ENCODE peak calls at places on chromosomes 5 and 9, in nine cellular contexts. P, R, K, T, C, E, F, B and Z are unnamed samples.

GRCh38 chr5:124393564-124394379 is 352.7 kb downstream of the ZNF608 start:
- DNase-seq in P (no peak), R (no peak), K (no peak), T (no peak), C (no peak), E (no peak), F (no peak), B (no peak), Z (no peak)

GRCh38 chr9:124210697-124211096 is 47.1 kb upstream of the NEK6 start:
- DNase-seq in P (no peak), R (no peak), K (no peak), T (no peak), C (no peak), E (no peak), F (no peak), B (no peak), Z (peak)

GRCh38 chr5:31614147-31615030 is 24.5 kb upstream of the PDZD2 start:
- DNase-seq in P (peak), R (no peak), K (no peak), T (no peak), C (no peak), E (no peak), F (no peak), B (no peak), Z (no peak)

GRCh38 chr9:107862329-107862728 is 372.8 kb upstream of the KLF4 start:
- DNase-seq in P (no peak), R (no peak), K (no peak), T (no peak), C (no peak), E (no peak), F (no peak), B (no peak), Z (no peak)

GRCh38 chr5:63957617-63958016 is 4.6 kb downstream of the HTR1A start:
- DNase-seq in P (no peak), R (no peak), K (no peak), T (no peak), C (no peak), E (no peak), F (no peak), B (no peak), Z (no peak)

GRCh38 chr5:171264842-171265241 is 44.2 kb upstream of the TLX3 start:
- DNase-seq in P (no peak), R (no peak), K (no peak), T (peak), C (no peak), E (no peak), F (no peak), B (no peak), Z (no peak)

GRCh38 chr5:173859315-173860038 is 28.7 kb upstream of the CPEB4 start:
- DNase-seq in P (no peak), R (no peak), K (no peak), T (no peak), C (no peak), E (no peak), F (no peak), B (peak), Z (no peak)

GRCh38 chr9:34570422-34571179 is 18.9 kb downstream of the CNTFR start:
- DNase-seq in P (no peak), R (no peak), K (no peak), T (no peak), C (no peak), E (no peak), F (no peak), B (no peak), Z (no peak)

GRCh38 chr9:120393386-120394057 is 186.4 kb downstream of the CDK5RAP2 start:
- DNase-seq in P (no peak), R (no peak), K (peak), T (peak), C (no peak), E (no peak), F (no peak), B (peak), Z (no peak)

GRCh38 chr9:16434522-16434921 is 435.9 kb downstream of the BNC2 start:
- DNase-seq in P (peak), R (no peak), K (peak), T (no peak), C (no peak), E (no peak), F (no peak), B (peak), Z (no peak)

GRCh38 chr9:32403567-32403966 is 19.1 kb downstream of the ACO1 start:
- DNase-seq in P (no peak), R (no peak), K (no peak), T (no peak), C (no peak), E (no peak), F (no peak), B (no peak), Z (no peak)

GRCh38 chr9:2242778-2243395 is 227.7 kb downstream of the SMARCA2 start:
- DNase-seq in P (peak), R (no peak), K (no peak), T (no peak), C (no peak), E (no peak), F (no peak), B (peak), Z (no peak)

GRCh38 chr5:54845567-54845941 is 139.8 kb downstream of the ESM1 start:
- DNase-seq in P (peak), R (no peak), K (peak), T (no peak), C (no peak), E (no peak), F (no peak), B (peak), Z (no peak)

GRCh38 chr5:105392122-105392709 is 1829.6 kb upstream of the NUDT12 start:
- DNase-seq in P (no peak), R (no peak), K (no peak), T (no peak), C (no peak), E (no peak), F (no peak), B (no peak), Z (no peak)

GRCh38 chr5:136052692-136053335 is 24.0 kb downstream of the TGFBI start:
- DNase-seq in P (no peak), R (no peak), K (no peak), T (no peak), C (no peak), E (no peak), F (no peak), B (no peak), Z (no peak)

GRCh38 chr9:136133191-136133958 is 14.7 kb upstream of the TMEM250 start:
- DNase-seq in P (no peak), R (peak), K (no peak), T (no peak), C (no peak), E (no peak), F (peak), B (peak), Z (no peak)

GRCh38 chr5:80864706-80865435 is 95.3 kb upstream of the RASGRF2 start:
- DNase-seq in P (no peak), R (no peak), K (no peak), T (no peak), C (no peak), E (no peak), F (no peak), B (no peak), Z (peak)

GRCh38 chr9:87447547-87448432 is 49.9 kb upstream of the DAPK1 start:
- DNase-seq in P (peak), R (no peak), K (no peak), T (no peak), C (no peak), E (no peak), F (no peak), B (peak), Z (no peak)

GRCh38 chr5:6377121-6377520 is 1.2 kb downstream of the MED10 start:
- DNase-seq in P (no peak), R (no peak), K (no peak), T (no peak), C (no peak), E (no peak), F (no peak), B (peak), Z (no peak)

GRCh38 chr5:159928122-159928960 is 12.1 kb downstream of the ADRA1B start:
- DNase-seq in P (peak), R (no peak), K (peak), T (no peak), C (peak), E (no peak), F (no peak), B (peak), Z (no peak)

GRCh38 chr5:168898261-168898911 is 319.2 kb upstream of the PANK3 start:
- DNase-seq in P (no peak), R (no peak), K (no peak), T (no peak), C (no peak), E (no peak), F (no peak), B (no peak), Z (no peak)

GRCh38 chr9:87525546-87526303 is 28.1 kb downstream of the DAPK1 start:
- DNase-seq in P (no peak), R (no peak), K (no peak), T (no peak), C (no peak), E (no peak), F (no peak), B (no peak), Z (no peak)

GRCh38 chr5:147204576-147204975 is 30.2 kb upstream of the STK32A start:
- DNase-seq in P (no peak), R (no peak), K (no peak), T (no peak), C (no peak), E (no peak), F (no peak), B (no peak), Z (no peak)

GRCh38 chr5:132775439-132776076 is 1.5 kb downstream of the SEPTIN8 start:
- DNase-seq in P (no peak), R (no peak), K (no peak), T (no peak), C (no peak), E (no peak), F (no peak), B (no peak), Z (no peak)

GRCh38 chr5:132777209-132778069 is at the start of gene SEPTIN8:
- DNase-seq in P (no peak), R (peak), K (no peak), T (peak), C (peak), E (no peak), F (peak), B (no peak), Z (peak)

GRCh38 chr5:132774896-132775295 is 2.1 kb downstream of the SEPTIN8 start:
- DNase-seq in P (no peak), R (no peak), K (no peak), T (no peak), C (no peak), E (no peak), F (no peak), B (no peak), Z (no peak)

GRCh38 chr5:132776932-132777208 is 169 bp downstream of the SEPTIN8 start:
- DNase-seq in P (no peak), R (no peak), K (no peak), T (no peak), C (no peak), E (no peak), F (no peak), B (no peak), Z (no peak)

GRCh38 chr5:132776077-132776931 is 735 bp downstream of the SEPTIN8 start:
- DNase-seq in P (no peak), R (peak), K (no peak), T (peak), C (peak), E (no peak), F (peak), B (no peak), Z (no peak)
- TF ChIP-seq CTCF in P (no peak), R (no peak), K (no peak), T (peak), C (no peak), E (no peak), F (no peak), B (no peak), Z (no peak)

GRCh38 chr9:86042226-86042625 is 57.1 kb downstream of the GOLM1 start:
- DNase-seq in P (no peak), R (no peak), K (no peak), T (no peak), C (no peak), E (no peak), F (no peak), B (no peak), Z (no peak)

GRCh38 chr9:86043586-86043985 is 55.8 kb downstream of the GOLM1 start:
- DNase-seq in P (no peak), R (no peak), K (no peak), T (no peak), C (no peak), E (no peak), F (no peak), B (no peak), Z (no peak)

GRCh38 chr9:86045654-86046053 is 53.7 kb downstream of the GOLM1 start:
- DNase-seq in P (no peak), R (no peak), K (no peak), T (no peak), C (no peak), E (no peak), F (no peak), B (no peak), Z (no peak)

GRCh38 chr9:86046080-86046636 is 53.2 kb downstream of the GOLM1 start:
- DNase-seq in P (no peak), R (no peak), K (no peak), T (no peak), C (no peak), E (no peak), F (no peak), B (no peak), Z (no peak)

GRCh38 chr9:86043999-86044398 is 55.4 kb downstream of the GOLM1 start:
- DNase-seq in P (no peak), R (no peak), K (no peak), T (no peak), C (no peak), E (no peak), F (no peak), B (no peak), Z (no peak)
- TF ChIP-seq CTCF in P (no peak), R (no peak), K (peak), T (peak), C (no peak), E (no peak), F (peak), B (peak), Z (no peak)

DNA sequence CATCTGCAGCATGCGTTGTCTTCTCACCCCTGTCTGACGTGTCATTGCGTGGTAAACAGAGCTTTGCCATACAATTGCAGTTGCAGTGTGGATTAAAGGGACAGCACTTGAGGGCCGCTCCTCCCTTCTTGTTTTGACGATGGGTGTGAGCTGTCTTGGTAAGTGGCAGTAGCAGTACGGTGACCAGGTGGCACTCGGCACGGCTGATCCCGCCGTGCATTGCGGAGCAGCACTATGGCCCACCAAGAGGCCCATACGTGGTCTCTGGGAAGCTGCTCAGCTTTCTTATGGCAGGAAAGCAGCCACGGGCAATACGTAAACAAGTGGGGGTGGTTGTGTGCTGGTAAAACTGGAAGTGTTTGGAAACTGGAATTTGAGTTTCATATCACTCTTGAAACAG is 25.1 kb downstream of the EHMT1 start:
- DNase-seq in P (no peak), R (no peak), K (no peak), T (no peak), C (peak), E (no peak), F (no peak), B (no peak), Z (no peak)
- TF ChIP-seq CTCF in P (no peak), R (no peak), K (no peak), T (no peak), C (no peak), E (no peak), F (no peak), B (no peak), Z (no peak)

GRCh38 chr9:76996700-76997099 is 22.8 kb upstream of the FOXB2 start:
- DNase-seq in P (no peak), R (peak), K (peak), T (no peak), C (peak), E (no peak), F (peak), B (peak), Z (peak)
- TF ChIP-seq CTCF in P (peak), R (no peak), K (peak), T (peak), C (peak), E (no peak), F (peak), B (peak), Z (peak)

DNA sequence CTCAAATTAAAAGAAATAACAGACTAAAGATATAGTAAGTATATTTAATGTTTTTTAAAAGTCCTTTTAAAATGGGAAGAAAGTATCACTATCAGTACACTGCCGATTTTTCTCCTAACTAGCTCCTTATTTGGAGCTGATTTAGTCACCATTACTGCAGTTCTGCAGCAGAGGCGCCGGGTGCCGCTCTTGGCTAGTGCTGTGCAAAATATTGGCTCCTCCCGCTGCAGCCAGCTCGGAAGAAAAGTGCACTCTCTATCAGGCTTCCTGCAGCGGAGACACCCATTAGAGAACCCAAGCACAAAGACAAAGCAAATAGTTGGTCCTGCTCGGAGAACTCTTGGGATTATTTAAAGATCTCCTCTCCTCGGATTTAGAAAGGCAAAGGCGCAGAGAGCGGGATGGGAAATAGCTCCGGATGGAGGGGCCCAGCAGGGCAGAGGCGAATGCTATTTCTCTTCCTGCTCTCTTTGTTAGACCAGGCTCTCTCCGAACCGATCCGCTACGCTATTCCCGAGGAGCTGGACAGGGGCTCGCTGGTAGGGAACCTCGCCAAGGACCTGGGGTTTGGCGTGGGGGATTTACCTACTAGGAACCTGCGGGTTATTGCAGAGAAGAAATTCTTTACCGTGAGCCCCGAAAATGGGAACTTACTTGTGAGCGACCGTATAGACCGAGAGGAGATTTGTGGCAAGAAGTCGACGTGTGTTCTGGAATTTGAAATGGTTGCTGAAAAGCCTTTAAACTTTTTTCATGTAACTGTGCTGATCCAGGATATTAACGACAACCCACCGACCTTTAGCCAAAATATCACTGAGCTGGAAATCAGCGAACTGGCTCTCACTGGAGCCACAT is at the start of gene PCDHGB3:
- DNase-seq in P (peak), R (no peak), K (peak), T (no peak), C (peak), E (no peak), F (no peak), B (peak), Z (peak)
- TF ChIP-seq CTCF in P (peak), R (no peak), K (peak), T (no peak), C (peak), E (no peak), F (no peak), B (peak), Z (peak)

GRCh38 chr9:4886698-4887097 is 94.0 kb downstream of the RCL1 start:
- DNase-seq in P (no peak), R (no peak), K (no peak), T (no peak), C (no peak), E (no peak), F (no peak), B (no peak), Z (peak)
- TF ChIP-seq CTCF in P (no peak), R (no peak), K (no peak), T (no peak), C (no peak), E (no peak), F (no peak), B (no peak), Z (no peak)